ENCODE peak calls at places on chromosomes 16 and 17, in eight cellular contexts. O, P, G, C, U, M, B and R are unnamed samples.

GRCh38 chr17:69018022-69018615 is 42.6 kb downstream of the ABCA9 start:
- DNase-seq in O (no peak), P (no peak), G (no peak), C (no peak), U (no peak), M (peak), B (no peak), R (no peak)

GRCh38 chr17:57666946-57667345 is 78.2 kb downstream of the CCDC182 start:
- DNase-seq in O (no peak), P (no peak), G (peak), C (no peak), U (no peak), M (no peak), B (no peak), R (no peak)

GRCh38 chr16:57389087-57389468 is 15.5 kb upstream of the CCL17 start:
- DNase-seq in O (no peak), P (no peak), G (no peak), C (no peak), U (no peak), M (no peak), B (no peak), R (no peak)

GRCh38 chr17:28145348-28145747 is 102.9 kb downstream of the NLK start:
- DNase-seq in O (peak), P (no peak), G (no peak), C (no peak), U (no peak), M (peak), B (no peak), R (no peak)

GRCh38 chr16:14193316-14193871 is 122.3 kb downstream of the MRTFB start:
- DNase-seq in O (no peak), P (no peak), G (no peak), C (peak), U (no peak), M (no peak), B (no peak), R (no peak)

GRCh38 chr16:62036807-62037135 is 533 bp upstream of the CDH8 start:
- DNase-seq in O (no peak), P (no peak), G (no peak), C (no peak), U (no peak), M (no peak), B (no peak), R (no peak)

GRCh38 chr16:49596119-49596518 is 222.5 kb downstream of the C16orf78 start:
- DNase-seq in O (peak), P (no peak), G (no peak), C (no peak), U (no peak), M (peak), B (no peak), R (no peak)

GRCh38 chr17:20092292-20092867 is 83.2 kb downstream of the SPECC1 start:
- DNase-seq in O (no peak), P (no peak), G (no peak), C (no peak), U (no peak), M (no peak), B (no peak), R (no peak)

GRCh38 chr17:48296453-48296852 is 133.6 kb downstream of the SKAP1 start:
- DNase-seq in O (no peak), P (no peak), G (no peak), C (no peak), U (no peak), M (no peak), B (no peak), R (no peak)

GRCh38 chr17:65584604-65585521 is 23.4 kb upstream of the AXIN2 start:
- DNase-seq in O (no peak), P (peak), G (peak), C (no peak), U (no peak), M (peak), B (no peak), R (no peak)

DNA sequence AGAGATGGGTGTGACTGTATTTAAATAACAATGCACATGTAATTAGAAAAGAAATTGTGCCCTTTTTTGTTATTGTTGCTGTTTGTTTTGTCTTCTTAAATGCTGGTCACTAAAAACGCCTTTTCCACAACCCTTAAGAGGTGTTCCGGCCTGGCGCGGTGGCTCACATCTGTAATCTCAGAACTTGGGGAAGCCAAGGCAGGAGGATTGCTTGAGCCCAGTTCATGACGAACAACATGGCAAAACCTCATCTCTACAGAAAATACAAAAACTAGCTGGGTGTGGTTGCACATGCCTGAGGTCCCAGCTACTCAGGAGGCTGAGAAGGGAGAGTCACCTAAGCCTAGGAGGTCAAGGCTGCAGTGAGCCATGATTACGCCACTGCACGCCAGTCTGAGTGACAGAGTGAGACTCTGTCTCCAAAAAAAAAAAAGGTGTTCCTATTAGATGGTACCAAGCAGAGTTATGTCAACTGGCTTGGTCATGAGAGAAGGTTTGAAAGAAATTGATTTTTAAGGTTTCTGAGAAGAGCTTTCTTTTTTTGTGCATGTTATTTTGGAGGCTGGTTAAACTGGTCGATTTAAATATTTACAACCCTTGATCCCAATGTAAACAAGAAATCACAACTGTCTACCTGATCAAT is 23.5 kb upstream of the RFFL start:
- DNase-seq in O (no peak), P (no peak), G (no peak), C (no peak), U (no peak), M (no peak), B (no peak), R (no peak)
- H3K4me3 ChIP-seq in O (no peak), P (no peak), G (no peak), C (no peak), U (no peak), M (no peak), B (peak), R (no peak)

GRCh38 chr16:67278773-67279295 is 498 bp upstream of the PLEKHG4 start:
- DNase-seq in O (no peak), P (no peak), G (peak), C (peak), U (peak), M (no peak), B (peak), R (no peak)

GRCh38 chr16:67277999-67278772 is 1.1 kb upstream of the PLEKHG4 start:
- DNase-seq in O (peak), P (no peak), G (no peak), C (no peak), U (no peak), M (peak), B (peak), R (no peak)

GRCh38 chr16:67280090-67281015 is 1.0 kb downstream of the PLEKHG4 start:
- DNase-seq in O (no peak), P (no peak), G (no peak), C (no peak), U (no peak), M (no peak), B (no peak), R (no peak)

GRCh38 chr16:67277294-67277998 is 1.9 kb upstream of the PLEKHG4 start:
- DNase-seq in O (peak), P (no peak), G (no peak), C (no peak), U (peak), M (peak), B (peak), R (peak)

DNA sequence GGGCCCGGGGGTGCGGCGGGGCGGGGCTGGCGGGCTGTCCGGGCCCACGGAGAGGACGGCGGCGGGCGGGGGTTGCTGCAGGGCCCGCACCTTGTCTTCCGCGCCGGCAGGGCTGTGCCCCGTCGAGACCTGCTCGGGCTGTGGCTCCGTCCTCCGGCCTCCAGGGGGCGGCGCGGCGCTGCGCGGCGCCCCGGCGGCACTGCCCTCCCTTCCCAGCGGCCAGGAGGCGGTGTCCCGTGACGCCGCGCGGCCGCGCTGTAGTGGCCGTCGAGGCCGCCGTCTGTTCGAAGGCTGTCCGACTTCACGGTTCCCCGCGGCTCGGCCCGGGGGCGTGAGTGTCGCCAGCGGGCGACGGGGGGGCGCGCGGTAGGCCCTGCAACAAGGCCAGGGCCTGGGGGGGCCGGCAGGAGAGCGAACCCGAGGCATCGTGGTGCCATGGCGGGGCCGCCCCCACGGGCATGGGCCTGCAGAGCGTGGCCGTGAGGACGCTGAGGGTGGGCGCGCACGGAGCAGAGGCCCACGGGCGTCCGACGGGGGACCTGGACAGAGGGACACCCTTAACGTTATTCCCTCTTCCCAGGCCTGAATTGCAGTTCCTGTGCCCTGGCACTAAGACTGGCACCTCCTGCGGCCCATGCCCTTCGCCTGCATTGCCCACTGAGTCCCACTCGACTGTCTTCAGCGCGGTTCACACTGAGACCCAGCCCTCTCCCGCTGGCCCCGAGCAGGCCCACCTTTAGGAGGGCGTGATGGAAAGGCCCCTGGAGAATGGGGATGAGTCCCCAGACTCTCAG is at the start of gene PLEKHG4:
- DNase-seq in O (peak), P (peak), G (peak), C (peak), U (peak), M (peak), B (peak), R (no peak)
- H3K27ac ChIP-seq in O (no peak), P (no peak), G (peak), C (peak), U (peak), M (peak), B (peak), R (peak)

GRCh38 chr17:4554997-4555799 is at the start of gene MYBBP1A:
- DNase-seq in O (peak), P (peak), G (peak), C (peak), U (peak), M (peak), B (peak), R (peak)
- TF ChIP-seq CTCF in O (peak), P (peak), G (no peak), C (no peak), U (peak), M (peak), B (no peak), R (peak)

GRCh38 chr16:90011908-90012501 is 7.3 kb downstream of the DBNDD1 start:
- DNase-seq in O (no peak), P (no peak), G (no peak), C (no peak), U (no peak), M (no peak), B (no peak), R (no peak)
- H3K4me3 ChIP-seq in O (no peak), P (no peak), G (no peak), C (no peak), U (no peak), M (no peak), B (no peak), R (no peak)

GRCh38 chr17:82338858-82339633 is 5.5 kb upstream of the SECTM1 start:
- DNase-seq in O (peak), P (no peak), G (no peak), C (no peak), U (peak), M (peak), B (peak), R (peak)
- H3K27ac ChIP-seq in O (no peak), P (no peak), G (peak), C (no peak), U (peak), M (no peak), B (peak), R (peak)

GRCh38 chr17:8831234-8831849 is 32.2 kb upstream of the MFSD6L start:
- DNase-seq in O (no peak), P (no peak), G (no peak), C (no peak), U (no peak), M (no peak), B (no peak), R (no peak)

GRCh38 chr17:8835631-8836364 is 31.7 kb downstream of the PIK3R6 start:
- DNase-seq in O (no peak), P (no peak), G (no peak), C (no peak), U (no peak), M (no peak), B (no peak), R (no peak)

GRCh38 chr17:8835106-8835505 is 32.4 kb downstream of the PIK3R6 start:
- DNase-seq in O (no peak), P (no peak), G (no peak), C (no peak), U (no peak), M (no peak), B (no peak), R (no peak)

GRCh38 chr17:8830141-8830540 is 31.0 kb upstream of the MFSD6L start:
- DNase-seq in O (no peak), P (no peak), G (no peak), C (no peak), U (no peak), M (no peak), B (no peak), R (no peak)

DNA sequence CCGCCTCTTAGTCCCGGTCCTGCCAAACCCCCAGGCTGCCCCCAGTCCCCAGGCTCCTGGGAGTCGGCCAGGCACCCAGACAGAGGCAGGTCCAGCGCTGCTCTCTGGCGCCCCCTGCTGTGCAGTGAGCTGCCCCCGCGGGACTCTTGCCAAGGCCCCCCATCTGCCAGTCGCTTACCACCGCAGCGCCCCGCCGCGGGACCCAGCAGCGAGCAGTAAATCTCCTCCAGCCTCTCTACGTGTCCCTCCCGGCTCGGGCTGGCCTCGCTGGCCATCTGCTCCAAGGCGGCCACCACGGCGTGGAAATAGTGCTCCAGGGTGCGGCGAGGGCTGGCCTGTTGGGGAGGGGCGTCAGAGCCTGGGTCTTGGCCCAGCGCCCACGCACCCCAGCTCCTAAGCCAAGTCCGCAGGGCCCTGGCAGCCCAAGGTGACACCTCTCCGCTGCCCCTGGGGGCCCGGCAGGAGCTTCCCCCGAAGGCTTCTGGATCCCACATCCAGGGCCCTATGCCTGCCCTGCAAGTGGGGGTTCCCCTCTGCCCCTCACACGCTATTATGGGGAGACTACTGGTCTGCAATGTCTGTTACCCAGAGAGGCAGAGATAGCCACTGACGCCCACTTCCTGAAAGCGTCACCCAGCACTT is 33.7 kb upstream of the MFSD6L start:
- DNase-seq in O (no peak), P (no peak), G (no peak), C (peak), U (no peak), M (no peak), B (no peak), R (no peak)
- TF ChIP-seq CTCF in O (peak), P (peak), G (peak), C (peak), U (no peak), M (peak), B (peak), R (peak)

DNA sequence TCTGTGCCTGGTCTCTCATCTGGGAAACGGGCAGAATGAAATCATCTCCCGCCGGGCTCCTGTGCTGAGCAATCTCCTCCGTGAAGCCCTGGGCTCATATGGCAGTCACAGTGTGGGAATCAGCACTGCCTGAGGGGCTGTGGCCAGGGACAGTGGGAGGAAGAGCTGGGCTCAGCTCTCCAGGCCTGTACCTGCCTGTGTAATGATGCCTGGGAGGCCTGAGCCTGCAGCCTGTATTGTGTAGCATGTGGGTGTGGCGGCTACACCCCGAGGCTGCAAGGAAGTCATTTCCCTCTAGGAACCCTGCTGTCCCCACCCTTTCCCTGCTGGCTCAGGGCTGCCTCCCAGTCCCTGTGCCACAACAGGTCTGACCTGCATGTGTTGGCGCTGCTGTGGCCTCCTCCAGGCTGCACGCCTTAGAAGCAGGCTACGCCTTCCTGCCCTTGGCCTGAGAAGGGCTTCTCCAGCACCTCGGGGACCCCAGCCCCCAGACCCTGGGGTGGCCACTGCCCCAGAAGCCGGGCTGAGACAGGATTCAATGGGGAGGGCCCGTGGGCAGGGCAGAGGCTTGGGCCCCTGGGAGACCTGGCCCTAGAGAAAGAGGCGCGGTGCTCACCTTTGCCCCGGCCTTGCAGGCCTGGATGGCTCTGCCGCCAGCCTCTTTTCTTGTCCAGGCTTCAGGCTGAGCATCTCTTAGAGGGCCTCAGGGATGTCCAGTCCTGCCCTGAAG is 2.1 kb downstream of the ITGB4 start:
- DNase-seq in O (no peak), P (no peak), G (no peak), C (no peak), U (no peak), M (no peak), B (no peak), R (no peak)
- H3K4me3 ChIP-seq in O (no peak), P (no peak), G (no peak), C (no peak), U (no peak), M (no peak), B (peak), R (no peak)